ENCODE peak calls at places on chromosomes 13 and 19, in nine cellular contexts. D is fibroblast of mammary gland; C is NCI-H1105 treated with DMSO at 0.1 percent for 48 hours; O is fibroblast of pulmonary artery; U is iris pigment epithelial cell; V is HT1080; Z is activated CD8-positive, alpha-beta memory T cell treated with anti-CD3 and anti-CD28 coated beads, Interleukin-2, amount 50 U/mL, for 48 hours; E is breast epithelium; Q is AG09319. Y is an unnamed sample.

GRCh38 chr13:112102243-112102642 is 35.3 kb downstream of the SOX1 start:
- DNase-seq in Q (no peak), C (peak), U (no peak), E (no peak), O (no peak), D (no peak), Z (no peak), V (peak), Y (no peak)

GRCh38 chr13:51437550-51438127 is 15.2 kb downstream of the INTS6 start:
- DNase-seq in U (no peak), Q (no peak), Z (no peak), C (no peak), O (no peak), E (no peak), V (no peak), D (no peak), Y (no peak)

GRCh38 chr13:89940383-89940782 is 1407.1 kb upstream of the MIR17HG start:
- DNase-seq in U (no peak), Q (no peak), C (no peak), V (no peak), E (no peak), Z (no peak), O (no peak), D (no peak), Y (no peak)

GRCh38 chr13:54305377-54305776 is 1276.8 kb downstream of the OLFM4 start:
- DNase-seq in U (no peak), O (no peak), E (no peak), C (no peak), Z (no peak), V (no peak), D (no peak), Q (no peak), Y (no peak)

GRCh38 chr13:100543872-100544602 is 44.6 kb downstream of the GGACT start:
- DNase-seq in E (no peak), C (no peak), V (no peak), D (no peak), Q (no peak), Z (peak), O (no peak), U (peak), Y (peak)

GRCh38 chr19:55379161-55379560 is 2.5 kb downstream of the TMEM190 start:
- DNase-seq in C (no peak), V (no peak), E (no peak), O (no peak), Z (no peak), U (no peak), Q (no peak), D (no peak), Y (no peak)

GRCh38 chr13:73261739-73262216 is 203.0 kb downstream of the KLF5 start:
- DNase-seq in C (no peak), U (no peak), E (no peak), D (no peak), O (peak), Q (no peak), V (no peak), Z (no peak), Y (no peak)

GRCh38 chr13:21124853-21125252 is 51.5 kb downstream of the SKA3 start:
- DNase-seq in E (no peak), U (peak), D (no peak), Z (no peak), O (peak), V (peak), C (peak), Q (no peak), Y (peak)

GRCh38 chr19:45553464-45553863 is 31.1 kb downstream of the OPA3 start:
- DNase-seq in U (no peak), C (no peak), V (no peak), Z (no peak), Q (no peak), O (no peak), D (no peak), E (no peak), Y (no peak)

GRCh38 chr13:29457299-29457698 is 138.2 kb downstream of the SLC7A1 start:
- DNase-seq in D (peak), C (no peak), Z (no peak), E (no peak), U (peak), O (peak), V (peak), Q (no peak), Y (peak)

GRCh38 chr13:20190481-20191310 is 2.0 kb downstream of the GJB2 start:
- DNase-seq in Z (no peak), D (peak), V (peak), Q (no peak), C (no peak), E (no peak), O (peak), U (peak), Y (peak)

GRCh38 chr19:39401549-39402416 is 4.9 kb upstream of the ZFP36 start:
- DNase-seq in U (peak), E (no peak), D (peak), C (no peak), Z (peak), O (peak), V (peak), Q (no peak), Y (peak)

GRCh38 chr19:6509118-6509971 is 7.2 kb upstream of the TUBB4A start:
- DNase-seq in U (no peak), D (no peak), V (no peak), O (no peak), E (no peak), C (no peak), Z (no peak), Q (no peak), Y (no peak)

GRCh38 chr13:95229855-95230254 is 71.4 kb downstream of the ABCC4 start:
- DNase-seq in Q (no peak), D (no peak), C (no peak), U (no peak), O (no peak), E (no peak), Z (no peak), V (no peak), Y (no peak)

GRCh38 chr19:49973987-49974386 is 13.0 kb upstream of the SIGLEC11 start:
- DNase-seq in O (no peak), Q (no peak), E (no peak), U (no peak), Z (no peak), V (no peak), C (no peak), D (no peak), Y (no peak)

GRCh38 chr19:58556633-58557252 is 1.7 kb downstream of the UBE2M start:
- DNase-seq in V (no peak), U (no peak), Z (peak), D (no peak), O (no peak), C (no peak), Q (no peak), E (no peak), Y (no peak)

GRCh38 chr19:28731113-28731512 is 481.8 kb downstream of the UQCRFS1 start:
- DNase-seq in O (no peak), E (no peak), D (no peak), U (no peak), C (no peak), Z (no peak), V (no peak), Q (no peak), Y (no peak)